ENCODE peak calls at places on chromosome 6, in five cellular contexts. Z, P, R, I and M are unnamed samples.

GRCh38 chr6:32666420-32667300 is at the start of gene HLA-DQB1:
- DNase-seq in Z (no peak), P (no peak), R (peak), I (no peak), M (no peak)

GRCh38 chr6:84528201-84528600 is 236.2 kb downstream of the TBX18 start:
- DNase-seq in Z (no peak), P (no peak), R (no peak), I (no peak), M (no peak)

GRCh38 chr6:2426561-2427340 is 181.3 kb upstream of the GMDS start:
- DNase-seq in Z (peak), P (no peak), R (no peak), I (no peak), M (no peak)

GRCh38 chr6:50602191-50602810 is 111.0 kb upstream of the TFAP2D start:
- DNase-seq in Z (peak), P (peak), R (peak), I (no peak), M (no peak)

GRCh38 chr6:4693566-4693965 is 82.6 kb upstream of the CDYL start:
- DNase-seq in Z (no peak), P (no peak), R (no peak), I (no peak), M (no peak)

GRCh38 chr6:161750677-161751076 is 476.8 kb upstream of the AGPAT4 start:
- DNase-seq in Z (no peak), P (no peak), R (no peak), I (no peak), M (no peak)

GRCh38 chr6:170378502-170378901 is 71.9 kb downstream of the FAM120B start:
- DNase-seq in Z (no peak), P (no peak), R (no peak), I (no peak), M (peak)

GRCh38 chr6:161639772-161640171 is 365.9 kb upstream of the AGPAT4 start:
- DNase-seq in Z (no peak), P (no peak), R (no peak), I (no peak), M (no peak)

GRCh38 chr6:10014561-10014960 is 400.3 kb downstream of the TFAP2A start:
- DNase-seq in Z (peak), P (no peak), R (no peak), I (no peak), M (no peak)

GRCh38 chr6:43834528-43835145 is 64.6 kb downstream of the VEGFA start:
- DNase-seq in Z (no peak), P (no peak), R (no peak), I (no peak), M (no peak)

GRCh38 chr6:70124882-70125535 is 177.9 kb downstream of the COL9A1 start:
- DNase-seq in Z (peak), P (no peak), R (peak), I (no peak), M (no peak)

GRCh38 chr6:89997456-89998445 is 103.5 kb downstream of the GJA10 start:
- DNase-seq in Z (no peak), P (no peak), R (peak), I (no peak), M (no peak)

GRCh38 chr6:1381397-1382330 is 7.7 kb upstream of the FOXF2 start:
- DNase-seq in Z (no peak), P (peak), R (peak), I (no peak), M (no peak)

GRCh38 chr6:1044040-1044836 is 267.7 kb upstream of the FOXQ1 start:
- DNase-seq in Z (no peak), P (no peak), R (no peak), I (no peak), M (no peak)

GRCh38 chr6:22320750-22321149 is 23.9 kb upstream of the PRL start:
- DNase-seq in Z (peak), P (no peak), R (peak), I (peak), M (no peak)

GRCh38 chr6:98787401-98787800 is 47.0 kb upstream of the POU3F2 start:
- DNase-seq in Z (no peak), P (no peak), R (no peak), I (no peak), M (no peak)

GRCh38 chr6:108442770-108443520 is 117.8 kb upstream of the FOXO3 start:
- DNase-seq in Z (no peak), P (no peak), R (peak), I (no peak), M (no peak)

GRCh38 chr6:3290501-3291211 is 31.9 kb downstream of the PSMG4 start:
- DNase-seq in Z (no peak), P (no peak), R (no peak), I (no peak), M (no peak)

GRCh38 chr6:106105493-106105892 is 19.4 kb downstream of the PRDM1 start:
- DNase-seq in Z (no peak), P (no peak), R (no peak), I (no peak), M (no peak)
- H3K4me2 ChIP-seq in Z (no peak), P (no peak), R (no peak), I (no peak), M (no peak)

GRCh38 chr6:140437619-140438345 is 1063.3 kb upstream of the CITED2 start:
- DNase-seq in Z (peak), P (no peak), R (no peak), I (no peak), M (no peak)

GRCh38 chr6:140436023-140436811 is 1061.8 kb upstream of the CITED2 start:
- DNase-seq in Z (peak), P (no peak), R (no peak), I (peak), M (no peak)

GRCh38 chr6:140441256-140441655 is 1066.8 kb upstream of the CITED2 start:
- DNase-seq in Z (peak), P (peak), R (peak), I (no peak), M (no peak)

GRCh38 chr6:140440223-140440810 is 1065.9 kb upstream of the CITED2 start:
- DNase-seq in Z (no peak), P (no peak), R (peak), I (no peak), M (no peak)

GRCh38 chr6:140438346-140438735 is 1063.9 kb upstream of the CITED2 start:
- DNase-seq in Z (peak), P (no peak), R (no peak), I (no peak), M (no peak)
- H2AFZ ChIP-seq in Z (no peak), P (no peak), R (peak), I (no peak), M (no peak)

DNA sequence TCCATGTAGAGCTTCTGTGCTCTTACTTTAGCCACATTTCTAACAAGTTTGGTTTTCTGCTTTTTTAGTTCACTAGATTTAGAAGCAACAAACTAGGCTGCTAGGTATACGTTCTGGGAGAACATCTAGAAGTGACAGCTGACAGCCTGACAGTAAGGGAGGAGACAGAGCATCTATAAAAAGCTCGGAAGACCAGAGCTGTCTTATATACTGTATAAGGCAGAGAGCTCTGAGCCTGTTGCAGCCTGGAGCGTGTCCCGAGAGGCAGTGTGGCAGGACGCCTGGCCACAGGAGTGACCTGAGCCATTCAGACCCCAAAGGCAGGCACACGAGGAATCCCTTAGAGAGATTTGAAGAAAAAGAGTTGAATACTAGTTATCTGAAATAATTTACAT is 24.6 kb downstream of the PPP1R14C start:
- DNase-seq in Z (no peak), P (no peak), R (no peak), I (no peak), M (no peak)
- H3K4me2 ChIP-seq in Z (no peak), P (peak), R (no peak), I (no peak), M (no peak)

DNA sequence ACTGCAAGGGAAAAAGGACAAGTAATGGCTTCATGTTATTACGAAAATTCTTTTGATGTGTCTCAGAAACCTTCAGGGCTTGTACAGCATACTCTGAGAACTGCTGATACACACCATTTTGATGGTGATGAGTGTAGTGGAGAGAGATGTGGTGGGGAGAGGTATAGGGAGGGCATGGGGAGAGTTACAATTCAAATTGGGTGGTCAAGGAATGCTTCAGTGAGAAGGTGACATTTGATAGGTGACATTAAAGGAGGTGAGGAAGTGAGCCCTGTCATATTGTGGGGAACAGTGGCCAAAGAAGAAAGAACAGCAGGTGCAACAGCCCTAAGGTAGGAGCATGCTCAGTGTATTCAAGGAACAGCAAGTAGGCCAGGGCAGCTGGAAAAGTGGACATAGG is 318.9 kb downstream of the CLIC5 start:
- DNase-seq in Z (no peak), P (no peak), R (no peak), I (no peak), M (no peak)
- H2AFZ ChIP-seq in Z (peak), P (no peak), R (no peak), I (no peak), M (no peak)

GRCh38 chr6:41504526-41505021 is 41.6 kb upstream of the FOXP4 start:
- DNase-seq in Z (peak), P (no peak), R (peak), I (no peak), M (no peak)
- H3K4me2 ChIP-seq in Z (peak), P (no peak), R (peak), I (peak), M (no peak)

GRCh38 chr6:168981187-168981586 is 272.5 kb downstream of the THBS2 start:
- DNase-seq in Z (no peak), P (no peak), R (no peak), I (no peak), M (no peak)

GRCh38 chr6:168988280-168988679 is 265.4 kb downstream of the THBS2 start:
- DNase-seq in Z (no peak), P (no peak), R (no peak), I (no peak), M (no peak)

GRCh38 chr6:168979254-168979653 is 274.4 kb downstream of the THBS2 start:
- DNase-seq in Z (no peak), P (no peak), R (no peak), I (no peak), M (no peak)

GRCh38 chr6:168985705-168986104 is 267.9 kb downstream of the THBS2 start:
- DNase-seq in Z (no peak), P (no peak), R (no peak), I (no peak), M (no peak)

DNA sequence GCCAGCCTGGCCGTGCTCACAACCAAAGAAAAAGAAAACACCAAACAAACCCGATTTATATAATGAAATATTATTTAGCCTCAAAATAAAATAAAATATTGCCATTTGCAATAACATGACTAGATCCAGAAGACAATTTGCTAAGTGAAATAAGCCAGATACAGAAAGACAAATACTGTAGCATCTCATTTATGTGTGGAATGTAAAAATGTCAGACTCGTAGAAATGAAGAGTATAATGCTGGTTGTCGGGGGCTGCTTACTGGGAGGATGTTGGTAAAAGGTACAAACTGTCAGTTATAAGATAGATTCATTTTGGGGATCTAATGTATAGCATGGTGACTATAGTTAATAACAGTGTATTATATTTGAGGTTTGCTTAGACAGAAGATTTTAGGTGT is 269.7 kb downstream of the THBS2 start:
- DNase-seq in Z (no peak), P (no peak), R (no peak), I (no peak), M (no peak)
- H2AFZ ChIP-seq in Z (no peak), P (no peak), R (no peak), I (no peak), M (no peak)

GRCh38 chr6:125871365-125871764 is 80.6 kb downstream of the NCOA7 start:
- DNase-seq in Z (peak), P (no peak), R (no peak), I (peak), M (no peak)
- H3K4me2 ChIP-seq in Z (no peak), P (no peak), R (no peak), I (peak), M (no peak)